ENCODE peak calls at places on chromosomes 3 and 15, in five cellular contexts. One of them, this sample, is unnamed.

GRCh38 chr15:40928975-40929729 is at the start of gene DLL4:
- DNase-seq in K562: peak
- DNase-seq in GM12878: no peak
- DNase-seq in HepG2: peak
- DNase-seq in HCT116: peak
- DNase-seq in this sample: peak

GRCh38 chr15:50909044-50909342 is 510 bp downstream of the AP4E1 start:
- DNase-seq in K562: no peak
- DNase-seq in GM12878: no peak
- DNase-seq in HCT116: no peak
- DNase-seq in HepG2: peak
- DNase-seq in this sample: no peak

GRCh38 chr3:87422333-87422732 is 145.9 kb upstream of the POU1F1 start:
- DNase-seq in GM12878: no peak
- DNase-seq in HepG2: no peak
- DNase-seq in HCT116: no peak
- DNase-seq in K562: no peak
- DNase-seq in this sample: no peak

GRCh38 chr15:70049701-70050445 is 47.8 kb downstream of the TLE3 start:
- DNase-seq in HepG2: no peak
- DNase-seq in HCT116: no peak
- DNase-seq in K562: no peak
- DNase-seq in GM12878: no peak
- DNase-seq in this sample: no peak

GRCh38 chr3:25493786-25494185 is 65.7 kb downstream of the RARB start:
- DNase-seq in HCT116: no peak
- DNase-seq in HepG2: no peak
- DNase-seq in K562: no peak
- DNase-seq in GM12878: no peak
- DNase-seq in this sample: no peak

GRCh38 chr15:74345051-74345450 is 22.4 kb downstream of the CYP11A1 start:
- DNase-seq in GM12878: no peak
- DNase-seq in K562: no peak
- DNase-seq in HepG2: no peak
- DNase-seq in HCT116: no peak
- DNase-seq in this sample: peak

GRCh38 chr3:67593761-67594234 is 60.6 kb downstream of the SUCLG2 start:
- DNase-seq in GM12878: no peak
- DNase-seq in K562: no peak
- DNase-seq in HCT116: no peak
- DNase-seq in HepG2: peak
- DNase-seq in this sample: peak

GRCh38 chr15:74725241-74725774 is at the start of gene CYP1A1:
- DNase-seq in HepG2: no peak
- DNase-seq in GM12878: no peak
- DNase-seq in K562: peak
- DNase-seq in HCT116: no peak
- DNase-seq in this sample: peak

GRCh38 chr15:75706682-75706954 is 6.0 kb downstream of the CSPG4 start:
- DNase-seq in GM12878: no peak
- DNase-seq in K562: no peak
- DNase-seq in HCT116: no peak
- DNase-seq in HepG2: no peak
- DNase-seq in this sample: no peak

GRCh38 chr3:155179966-155180757 is 100.0 kb downstream of the MME start:
- DNase-seq in K562: no peak
- DNase-seq in GM12878: no peak
- DNase-seq in HCT116: no peak
- DNase-seq in HepG2: no peak
- DNase-seq in this sample: no peak

GRCh38 chr3:41956574-41956973 is 5.3 kb downstream of the ULK4 start:
- DNase-seq in HCT116: no peak
- DNase-seq in HepG2: no peak
- DNase-seq in K562: no peak
- DNase-seq in GM12878: no peak
- DNase-seq in this sample: no peak

GRCh38 chr3:15148614-15149013 is 49.7 kb upstream of the RBSN start:
- DNase-seq in K562: peak
- DNase-seq in HepG2: peak
- DNase-seq in GM12878: no peak
- DNase-seq in HCT116: peak
- DNase-seq in this sample: peak

DNA sequence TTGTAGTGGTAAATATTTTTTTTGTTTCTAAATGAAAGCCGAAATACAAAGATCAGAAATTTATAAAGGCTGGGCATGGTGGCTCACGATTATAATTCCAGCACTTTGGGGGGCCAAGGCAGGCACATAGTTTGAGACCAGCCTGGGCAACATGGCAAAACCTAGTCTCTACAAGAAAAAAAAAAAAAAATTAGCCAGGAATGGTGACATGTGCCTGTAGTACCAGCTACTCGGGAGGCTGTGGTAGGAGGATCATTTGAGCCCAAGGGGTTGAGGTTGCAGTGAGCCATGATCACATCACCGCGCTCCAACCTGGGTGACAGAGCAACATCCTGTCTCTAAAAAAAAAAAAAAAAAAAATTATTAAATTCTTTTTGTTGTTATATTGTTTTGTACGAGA is 6.9 kb downstream of the DENND4A start:
- DNase-seq in K562: no peak
- DNase-seq in HCT116: no peak
- DNase-seq in HepG2: no peak
- DNase-seq in GM12878: no peak
- DNase-seq in this sample: no peak
- TF ChIP-seq ATF3 in K562: no peak
- TF ChIP-seq ATF3 in HCT116: no peak
- TF ChIP-seq ATF3 in HepG2: no peak
- TF ChIP-seq ATF3 in GM12878: no peak
- TF ChIP-seq ATF3 in this sample: no peak

GRCh38 chr3:186144257-186144656 is 35.4 kb upstream of the ETV5 start:
- DNase-seq in GM12878: no peak
- DNase-seq in HCT116: no peak
- DNase-seq in K562: no peak
- DNase-seq in HepG2: no peak
- DNase-seq in this sample: no peak
- TF ChIP-seq ATF3 in GM12878: no peak
- TF ChIP-seq ATF3 in HCT116: no peak
- TF ChIP-seq ATF3 in K562: no peak
- TF ChIP-seq ATF3 in HepG2: no peak
- TF ChIP-seq ATF3 in this sample: no peak

DNA sequence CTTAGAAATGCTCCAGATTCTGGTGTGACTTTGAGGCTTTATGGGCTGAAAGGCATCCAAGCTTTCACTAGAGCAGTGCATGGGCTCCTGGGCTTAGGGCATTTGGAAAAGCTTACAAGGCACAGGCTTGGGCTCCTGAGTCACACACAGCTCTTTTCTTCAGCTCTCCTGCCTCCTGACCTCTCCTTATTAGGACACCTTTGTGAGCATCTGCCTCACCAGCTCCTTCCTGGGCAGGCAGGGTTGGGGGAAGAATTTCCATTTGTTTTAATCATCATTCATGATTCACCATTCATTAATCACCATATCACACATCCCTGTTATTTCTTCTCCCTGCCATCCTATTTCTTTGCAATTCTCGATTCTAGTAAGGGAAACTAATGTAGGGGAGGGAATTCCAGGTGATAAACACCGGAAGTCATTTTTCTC is 22.3 kb downstream of the CDCP1 start:
- DNase-seq in HepG2: no peak
- DNase-seq in GM12878: no peak
- DNase-seq in HCT116: peak
- DNase-seq in K562: no peak
- DNase-seq in this sample: no peak
- TF ChIP-seq ATF3 in HepG2: no peak
- TF ChIP-seq ATF3 in GM12878: no peak
- TF ChIP-seq ATF3 in HCT116: no peak
- TF ChIP-seq ATF3 in K562: no peak
- TF ChIP-seq ATF3 in this sample: no peak

GRCh38 chr3:127304121-127304744 is 16.4 kb upstream of the PRR20G start:
- DNase-seq in HepG2: peak
- DNase-seq in GM12878: no peak
- DNase-seq in HCT116: peak
- DNase-seq in K562: peak
- DNase-seq in this sample: peak
- TF ChIP-seq ATF3 in HepG2: no peak
- TF ChIP-seq ATF3 in GM12878: no peak
- TF ChIP-seq ATF3 in HCT116: no peak
- TF ChIP-seq ATF3 in K562: no peak
- TF ChIP-seq ATF3 in this sample: no peak

This sample was measured in WTC11.